ENCODE peak calls at places on chromosome X, in five cellular contexts. B, V, Z, C and O are unnamed samples.

GRCh38 chrX:30702736-30703135 is 49.5 kb downstream of the GK start:
- DNase-seq in Z (no peak), C (peak; percentile 78), B (peak; percentile 89), V (no peak), O (peak; percentile 52)

GRCh38 chrX:626745-627509 is 3.7 kb upstream of the SHOX start:
- DNase-seq in V (no peak), Z (peak; percentile 10), C (no peak), B (no peak), O (peak; percentile 84)

GRCh38 chrX:22057667-22058066 is 25.5 kb downstream of the PHEX start:
- DNase-seq in V (no peak), B (no peak), C (no peak), Z (no peak), O (no peak)

GRCh38 chrX:147735364-147735763 is 176.4 kb upstream of the FMR1 start:
- DNase-seq in V (no peak), C (no peak), Z (no peak), B (no peak), O (no peak)

GRCh38 chrX:153774576-153775292 is 6.1 kb upstream of the SRPK3 start:
- DNase-seq in V (no peak), C (no peak), Z (peak; percentile 60), B (no peak), O (no peak)

GRCh38 chrX:95728446-95728845 is 956.2 kb upstream of the DIAPH2 start:
- DNase-seq in V (no peak), Z (no peak), B (no peak), C (no peak), O (no peak)

GRCh38 chrX:47581731-47582647 is at the start of gene TIMP1:
- DNase-seq in B (peak; percentile 91), C (peak; percentile 88), Z (peak; percentile 97), V (peak; percentile 88), O (peak; percentile 91)

GRCh38 chrX:111372065-111372464 is 39.9 kb downstream of the DCX start:
- DNase-seq in C (no peak), Z (no peak), B (no peak), V (no peak), O (no peak)

GRCh38 chrX:54172455-54172854 is 10.6 kb downstream of the FAM120C start:
- DNase-seq in Z (no peak), V (no peak), C (no peak), B (no peak), O (no peak)

GRCh38 chrX:88439935-88440334 is 307.1 kb upstream of the CPXCR1 start:
- DNase-seq in C (no peak), V (no peak), Z (no peak), B (no peak), O (no peak)

GRCh38 chrX:47218920-47219815 is 687 bp downstream of the CDK16 start:
- DNase-seq in C (no peak), Z (peak; percentile 77), V (peak; percentile 55), B (no peak), O (no peak)

GRCh38 chrX:27444093-27444908 is 18.8 kb downstream of the PPP4R3C start:
- DNase-seq in C (no peak), V (no peak), B (no peak), Z (no peak), O (no peak)

GRCh38 chrX:39850630-39851152 is 247.1 kb downstream of the BCOR start:
- DNase-seq in V (no peak), B (peak; percentile 55), C (peak; percentile 31), Z (no peak), O (peak; percentile 7)

GRCh38 chrX:45267007-45267406 is 66.3 kb upstream of the DIPK2B start:
- DNase-seq in Z (no peak), C (no peak), V (no peak), B (no peak), O (no peak)

GRCh38 chrX:153694687-153695270 is 7.1 kb downstream of the SLC6A8 start:
- DNase-seq in C (no peak), B (no peak), Z (no peak), V (no peak), O (no peak)

GRCh38 chrX:139126493-139126892 is 404.0 kb upstream of the F9 start:
- DNase-seq in B (no peak), V (peak; percentile 62), Z (no peak), C (no peak), O (no peak)

GRCh38 chrX:104392350-104392749 is 137.6 kb upstream of the ESX1 start:
- DNase-seq in B (no peak), Z (no peak), V (no peak), C (no peak), O (no peak)

GRCh38 chrX:134868766-134869495 is 121.9 kb upstream of the SMIM10 start:
- DNase-seq in V (no peak), C (peak; percentile 93), Z (no peak), B (peak; percentile 65), O (peak; percentile 78)

GRCh38 chrX:146346102-146346501 is 463.5 kb upstream of the CXorf51B start:
- DNase-seq in Z (no peak), B (no peak), V (no peak), C (no peak), O (no peak)
- TF ChIP-seq CTCF in Z (no peak), B (no peak), V (no peak), C (no peak), O (no peak)

DNA sequence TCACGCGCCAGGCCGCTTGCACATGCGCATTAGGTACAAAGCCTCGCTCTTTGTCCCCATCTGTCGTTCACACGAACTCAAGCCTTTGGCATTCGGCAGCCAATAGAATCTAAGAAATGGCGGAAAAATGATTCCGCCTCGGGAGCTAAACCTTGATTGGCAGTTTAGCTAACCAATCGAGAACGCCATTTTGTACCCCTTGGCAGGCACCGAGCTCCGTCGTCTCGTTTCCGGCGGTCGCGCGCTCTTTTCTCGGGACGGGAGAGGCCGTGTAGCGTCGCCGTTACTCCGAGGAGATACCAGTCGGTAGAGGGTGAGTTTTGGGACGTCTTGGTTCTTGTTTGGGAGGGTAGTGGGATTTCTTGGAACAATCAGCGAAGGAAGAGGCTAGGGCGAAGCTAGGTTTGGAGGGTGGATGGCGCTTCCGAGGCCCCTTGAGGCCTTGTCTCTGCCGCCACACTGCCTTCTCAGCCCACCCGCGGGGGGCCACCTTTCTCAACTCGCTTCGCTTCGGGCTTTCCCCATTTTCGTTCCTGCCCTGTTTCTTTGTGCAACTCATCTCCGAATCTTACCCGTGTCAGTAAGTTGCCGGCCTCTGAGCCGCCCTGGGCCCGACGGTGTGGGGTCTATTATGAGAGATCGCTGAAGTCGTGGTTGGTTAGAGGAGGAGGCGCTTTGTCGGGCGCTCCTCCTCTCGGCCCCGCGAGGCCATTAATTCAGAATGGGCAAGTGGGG is at the start of gene NONO:
- DNase-seq in V (peak; percentile 93), B (peak; percentile 99), Z (peak; percentile 94), C (peak; percentile 99), O (peak; percentile 99)
- TF ChIP-seq CTCF in V (no peak), B (no peak), Z (no peak), C (no peak), O (no peak)

GRCh38 chrX:25523574-25523973 is 507.8 kb upstream of the ARX start:
- DNase-seq in C (no peak), Z (no peak), B (peak; percentile 7), V (peak; percentile 45), O (no peak)
- TF ChIP-seq CTCF in C (peak; percentile 39), Z (no peak), B (no peak), V (peak; percentile 62), O (no peak)

DNA sequence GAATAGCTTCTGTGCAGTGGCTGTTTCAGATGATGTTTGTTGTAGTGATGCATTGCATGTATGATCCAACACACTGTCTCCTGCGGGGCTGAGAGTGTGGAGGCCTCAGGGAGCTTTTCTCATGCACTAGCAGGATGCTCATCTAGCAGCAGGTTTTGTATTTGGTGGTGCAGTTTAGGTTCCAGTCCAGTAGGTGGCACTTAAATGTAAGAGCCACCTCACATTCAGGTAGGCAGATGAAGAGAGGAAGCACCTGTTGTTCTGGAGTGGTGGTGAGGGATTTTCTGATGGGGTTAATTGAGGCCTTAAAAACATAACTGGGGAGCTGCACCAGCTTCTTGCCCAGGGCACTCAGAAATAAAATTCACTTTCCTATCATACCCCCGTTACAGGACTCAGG is 300.9 kb downstream of the SPIN4 start:
- DNase-seq in V (no peak), C (no peak), B (no peak), Z (no peak), O (no peak)
- TF ChIP-seq CTCF in V (peak; percentile 11), C (no peak), B (no peak), Z (no peak), O (no peak)